ENCODE peak calls at places on chromosomes 13 and 19, in four cellular contexts. T is nephron progenitor cell; F is neuronal stem cell; W is stimulated activated CD4-positive, alpha-beta T cell treated with anti-CD3 and anti-CD28 coated beads, Interleukin-4, amount 100 ng/mL, for 4 hours. V is an unnamed sample.

GRCh38 chr13:71625694-71626093 is 241.3 kb downstream of the DACH1 start:
- DNase-seq in T (no peak), F (no peak), W (no peak), V (no peak)

GRCh38 chr19:39372047-39372802 is 18.7 kb downstream of the PAF1 start:
- DNase-seq in T (no peak), F (no peak), W (no peak), V (no peak)

GRCh38 chr13:94176576-94176975 is 302.9 kb downstream of the DCT start:
- DNase-seq in T (no peak), F (no peak), W (no peak), V (no peak)

GRCh38 chr13:106468207-106468606 is 67.3 kb downstream of the EFNB2 start:
- DNase-seq in T (no peak), F (no peak), W (no peak), V (no peak)

GRCh38 chr19:31641591-31641990 is 292.4 kb upstream of the TSHZ3 start:
- DNase-seq in T (no peak), F (no peak), W (no peak), V (no peak)

GRCh38 chr19:17872251-17873001 is 681 bp downstream of the SLC5A5 start:
- DNase-seq in T (no peak), F (no peak), W (peak; percentile 60), V (no peak)

GRCh38 chr13:28716511-28716910 is 2.3 kb downstream of the SLC46A3 start:
- DNase-seq in T (no peak), F (no peak), W (no peak), V (peak; percentile 88)

GRCh38 chr13:28401303-28402056 is 93.4 kb downstream of the FLT1 start:
- DNase-seq in T (no peak), F (no peak), W (no peak), V (no peak)

GRCh38 chr13:76016799-76017198 is 380.7 kb downstream of the LMO7 start:
- DNase-seq in T (peak; percentile 7), F (peak; percentile 8), W (no peak), V (no peak)

GRCh38 chr13:24168392-24168750 is 7.9 kb downstream of the SPATA13 start:
- DNase-seq in T (no peak), F (no peak), W (no peak), V (no peak)

GRCh38 chr13:74148437-74148836 is 14.2 kb upstream of the KLF12 start:
- DNase-seq in T (no peak), F (no peak), W (no peak), V (no peak)

GRCh38 chr13:51341232-51341631 is 1.7 kb downstream of the SERPINE3 start:
- DNase-seq in T (no peak), F (no peak), W (no peak), V (no peak)

GRCh38 chr13:114110091-114110829 is 22.2 kb downstream of the RASA3 start:
- DNase-seq in T (no peak), F (no peak), W (peak; percentile 52), V (no peak)

GRCh38 chr19:1567116-1567847 is 843 bp downstream of the MEX3D start:
- DNase-seq in T (peak; percentile 45), F (no peak), W (no peak), V (peak; percentile 57)

GRCh38 chr13:109145631-109146030 is 516.2 kb downstream of the MYO16 start:
- DNase-seq in T (peak; percentile 28), F (peak; percentile 24), W (no peak), V (peak; percentile 74)

GRCh38 chr19:52943134-52943883 is 19.4 kb downstream of the ZNF816 start:
- DNase-seq in T (no peak), F (no peak), W (no peak), V (no peak)

GRCh38 chr19:35944553-35944952 is 8.4 kb downstream of the LRFN3 start:
- DNase-seq in T (no peak), F (no peak), W (no peak), V (no peak)

GRCh38 chr13:22945321-22946226 is 235.2 kb upstream of the SGCG start:
- DNase-seq in T (no peak), F (no peak), W (no peak), V (no peak)

GRCh38 chr19:37251308-37252229 is 33.6 kb downstream of the ZNF383 start:
- DNase-seq in T (no peak), F (peak; percentile 76), W (no peak), V (peak; percentile 98)

GRCh38 chr13:20550799-20551198 is 16.2 kb upstream of the IFT88 start:
- DNase-seq in T (no peak), F (no peak), W (no peak), V (no peak)

V was measured in cardiac muscle cell.